ENCODE peak calls at places on chromosomes 12 and 14, in ten cellular contexts. One of them, this sample, is unnamed.

GRCh38 chr12:16454481-16454880 is 107.0 kb downstream of the MGST1 start:
- DNase-seq in hepatocyte: no peak
- DNase-seq in A673: no peak
- DNase-seq in GM23248: peak; percentile 7
- DNase-seq in ovary: no peak
- DNase-seq in CD8-positive, alpha-beta T cell: no peak
- DNase-seq in upper lobe of left lung: no peak
- DNase-seq in PC-3: no peak
- DNase-seq in PC-9: no peak
- DNase-seq in pancreas: no peak
- DNase-seq in this sample: no peak

GRCh38 chr12:25401547-25402345 is 151.0 kb upstream of the KRAS start:
- DNase-seq in hepatocyte: no peak
- DNase-seq in A673: no peak
- DNase-seq in GM23248: no peak
- DNase-seq in ovary: no peak
- DNase-seq in CD8-positive, alpha-beta T cell: no peak
- DNase-seq in upper lobe of left lung: no peak
- DNase-seq in PC-3: no peak
- DNase-seq in PC-9: no peak
- DNase-seq in pancreas: no peak
- DNase-seq in this sample: no peak

GRCh38 chr12:67269632-67270578 is 747 bp downstream of the CAND1 start:
- DNase-seq in hepatocyte: peak; percentile 69
- DNase-seq in A673: peak; percentile 55
- DNase-seq in GM23248: peak; percentile 63
- DNase-seq in ovary: peak; percentile 71
- DNase-seq in CD8-positive, alpha-beta T cell: peak; percentile 53
- DNase-seq in upper lobe of left lung: peak; percentile 44
- DNase-seq in PC-3: peak; percentile 33
- DNase-seq in PC-9: peak; percentile 16
- DNase-seq in pancreas: peak; percentile 80
- DNase-seq in this sample: peak; percentile 48

GRCh38 chr12:58893421-58893986 is 26.8 kb downstream of the LRIG3 start:
- DNase-seq in hepatocyte: no peak
- DNase-seq in A673: no peak
- DNase-seq in GM23248: peak; percentile 35
- DNase-seq in ovary: no peak
- DNase-seq in CD8-positive, alpha-beta T cell: no peak
- DNase-seq in upper lobe of left lung: no peak
- DNase-seq in PC-3: peak; percentile 76
- DNase-seq in PC-9: no peak
- DNase-seq in pancreas: no peak
- DNase-seq in this sample: no peak

GRCh38 chr12:91211869-91212268 is 29.3 kb upstream of the DCN start:
- DNase-seq in hepatocyte: no peak
- DNase-seq in A673: no peak
- DNase-seq in GM23248: no peak
- DNase-seq in ovary: no peak
- DNase-seq in CD8-positive, alpha-beta T cell: no peak
- DNase-seq in upper lobe of left lung: no peak
- DNase-seq in PC-3: no peak
- DNase-seq in PC-9: no peak
- DNase-seq in pancreas: no peak
- DNase-seq in this sample: no peak

GRCh38 chr14:68306265-68306933 is 486.5 kb downstream of the ZFP36L1 start:
- DNase-seq in hepatocyte: no peak
- DNase-seq in A673: no peak
- DNase-seq in GM23248: no peak
- DNase-seq in ovary: no peak
- DNase-seq in CD8-positive, alpha-beta T cell: no peak
- DNase-seq in upper lobe of left lung: no peak
- DNase-seq in PC-3: no peak
- DNase-seq in PC-9: no peak
- DNase-seq in pancreas: no peak
- DNase-seq in this sample: no peak

GRCh38 chr12:57616383-57617101 is 5.3 kb downstream of the ARHGEF25 start:
- DNase-seq in hepatocyte: no peak
- DNase-seq in A673: peak; percentile 83
- DNase-seq in GM23248: peak; percentile 90
- DNase-seq in ovary: no peak
- DNase-seq in CD8-positive, alpha-beta T cell: no peak
- DNase-seq in upper lobe of left lung: no peak
- DNase-seq in PC-3: no peak
- DNase-seq in PC-9: no peak
- DNase-seq in pancreas: no peak
- DNase-seq in this sample: no peak

GRCh38 chr12:8946733-8947132 is 2.7 kb downstream of the M6PR start:
- DNase-seq in hepatocyte: no peak
- DNase-seq in A673: no peak
- DNase-seq in GM23248: no peak
- DNase-seq in ovary: no peak
- DNase-seq in CD8-positive, alpha-beta T cell: no peak
- DNase-seq in upper lobe of left lung: no peak
- DNase-seq in PC-3: no peak
- DNase-seq in PC-9: no peak
- DNase-seq in pancreas: no peak
- DNase-seq in this sample: no peak

GRCh38 chr14:37262649-37263048 is 64.9 kb downstream of the MIPOL1 start:
- DNase-seq in hepatocyte: no peak
- DNase-seq in A673: no peak
- DNase-seq in GM23248: no peak
- DNase-seq in ovary: no peak
- DNase-seq in CD8-positive, alpha-beta T cell: no peak
- DNase-seq in upper lobe of left lung: no peak
- DNase-seq in PC-3: no peak
- DNase-seq in PC-9: no peak
- DNase-seq in pancreas: no peak
- DNase-seq in this sample: no peak

GRCh38 chr14:101080922-101081593 is 177.5 kb upstream of the RTL1 start:
- DNase-seq in hepatocyte: no peak
- DNase-seq in A673: no peak
- DNase-seq in GM23248: no peak
- DNase-seq in ovary: no peak
- DNase-seq in CD8-positive, alpha-beta T cell: no peak
- DNase-seq in upper lobe of left lung: no peak
- DNase-seq in PC-3: no peak
- DNase-seq in PC-9: no peak
- DNase-seq in pancreas: no peak
- DNase-seq in this sample: no peak

GRCh38 chr12:124586756-124587155 is 19.3 kb upstream of the NCOR2 start:
- DNase-seq in hepatocyte: peak; percentile 57
- DNase-seq in A673: no peak
- DNase-seq in GM23248: no peak
- DNase-seq in ovary: no peak
- DNase-seq in CD8-positive, alpha-beta T cell: no peak
- DNase-seq in upper lobe of left lung: no peak
- DNase-seq in PC-3: peak; percentile 32
- DNase-seq in PC-9: no peak
- DNase-seq in pancreas: no peak
- DNase-seq in this sample: no peak

GRCh38 chr12:89080797-89081470 is 271.4 kb downstream of the DUSP6 start:
- DNase-seq in hepatocyte: no peak
- DNase-seq in A673: peak; percentile 97
- DNase-seq in GM23248: peak; percentile 47
- DNase-seq in ovary: no peak
- DNase-seq in CD8-positive, alpha-beta T cell: no peak
- DNase-seq in upper lobe of left lung: no peak
- DNase-seq in PC-3: peak; percentile 37
- DNase-seq in PC-9: no peak
- DNase-seq in pancreas: no peak
- DNase-seq in this sample: no peak

DNA sequence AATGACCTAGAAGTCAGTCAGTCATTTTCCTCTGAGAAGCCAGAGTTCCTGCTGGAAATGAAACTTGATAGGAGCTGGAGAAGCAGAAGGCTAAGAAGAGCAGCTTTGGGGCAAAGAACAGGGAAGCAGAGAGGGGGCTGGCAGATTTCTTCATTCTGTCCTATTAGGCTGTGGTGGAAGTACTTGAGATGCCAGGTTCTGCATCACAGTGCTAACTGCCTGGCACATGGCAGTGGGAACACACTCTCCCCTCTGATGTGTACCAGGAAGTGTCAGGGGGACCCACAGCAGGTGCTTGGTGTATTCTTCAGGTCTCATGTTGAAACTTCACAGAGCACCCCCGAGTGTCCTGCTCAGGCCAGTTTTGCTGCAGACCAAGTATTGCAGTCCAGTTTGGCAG is 61.0 kb downstream of the SUSD6 start:
- DNase-seq in hepatocyte: no peak
- DNase-seq in A673: no peak
- DNase-seq in GM23248: no peak
- DNase-seq in ovary: no peak
- DNase-seq in CD8-positive, alpha-beta T cell: no peak
- DNase-seq in upper lobe of left lung: peak; percentile 56
- DNase-seq in PC-3: no peak
- DNase-seq in PC-9: no peak
- DNase-seq in pancreas: no peak
- DNase-seq in this sample: no peak
- H3K4me1 ChIP-seq in hepatocyte: peaks cover 10% of the 10 kb centered on the region
- H3K4me1 ChIP-seq in A673: peaks cover 10% of the 10 kb centered on the region
- H3K4me1 ChIP-seq in GM23248: no peaks in the 10 kb centered on the region
- H3K4me1 ChIP-seq in ovary: peaks cover 22% of the 10 kb centered on the region
- H3K4me1 ChIP-seq in CD8-positive, alpha-beta T cell: peaks cover 71% of the 10 kb centered on the region
- H3K4me1 ChIP-seq in upper lobe of left lung: peaks cover 68% of the 10 kb centered on the region
- H3K4me1 ChIP-seq in PC-3: no peaks in the 10 kb centered on the region
- H3K4me1 ChIP-seq in PC-9: no peaks in the 10 kb centered on the region
- H3K4me1 ChIP-seq in pancreas: peaks cover 48% of the 10 kb centered on the region
- H3K4me1 ChIP-seq in this sample: peaks cover 65% of the 10 kb centered on the region

GRCh38 chr12:96233168-96233567 is 39.0 kb downstream of the ELK3 start:
- DNase-seq in hepatocyte: no peak
- DNase-seq in A673: no peak
- DNase-seq in GM23248: no peak
- DNase-seq in ovary: peak; percentile 61
- DNase-seq in CD8-positive, alpha-beta T cell: no peak
- DNase-seq in upper lobe of left lung: no peak
- DNase-seq in PC-3: no peak
- DNase-seq in PC-9: no peak
- DNase-seq in pancreas: no peak
- DNase-seq in this sample: no peak
- H3K27ac ChIP-seq in hepatocyte: no peak overlapping the region
- H3K27ac ChIP-seq in A673: no peak overlapping the region
- H3K27ac ChIP-seq in GM23248: peak overlapping the region; percentile 99
- H3K27ac ChIP-seq in ovary: no peak overlapping the region
- H3K27ac ChIP-seq in CD8-positive, alpha-beta T cell: no peak overlapping the region
- H3K27ac ChIP-seq in upper lobe of left lung: peak overlapping the region; percentile 72
- H3K27ac ChIP-seq in PC-3: no peak overlapping the region
- H3K27ac ChIP-seq in PC-9: no peak overlapping the region
- H3K27ac ChIP-seq in pancreas: no peak overlapping the region
- H3K27ac ChIP-seq in this sample: peak overlapping the region; percentile 80

DNA sequence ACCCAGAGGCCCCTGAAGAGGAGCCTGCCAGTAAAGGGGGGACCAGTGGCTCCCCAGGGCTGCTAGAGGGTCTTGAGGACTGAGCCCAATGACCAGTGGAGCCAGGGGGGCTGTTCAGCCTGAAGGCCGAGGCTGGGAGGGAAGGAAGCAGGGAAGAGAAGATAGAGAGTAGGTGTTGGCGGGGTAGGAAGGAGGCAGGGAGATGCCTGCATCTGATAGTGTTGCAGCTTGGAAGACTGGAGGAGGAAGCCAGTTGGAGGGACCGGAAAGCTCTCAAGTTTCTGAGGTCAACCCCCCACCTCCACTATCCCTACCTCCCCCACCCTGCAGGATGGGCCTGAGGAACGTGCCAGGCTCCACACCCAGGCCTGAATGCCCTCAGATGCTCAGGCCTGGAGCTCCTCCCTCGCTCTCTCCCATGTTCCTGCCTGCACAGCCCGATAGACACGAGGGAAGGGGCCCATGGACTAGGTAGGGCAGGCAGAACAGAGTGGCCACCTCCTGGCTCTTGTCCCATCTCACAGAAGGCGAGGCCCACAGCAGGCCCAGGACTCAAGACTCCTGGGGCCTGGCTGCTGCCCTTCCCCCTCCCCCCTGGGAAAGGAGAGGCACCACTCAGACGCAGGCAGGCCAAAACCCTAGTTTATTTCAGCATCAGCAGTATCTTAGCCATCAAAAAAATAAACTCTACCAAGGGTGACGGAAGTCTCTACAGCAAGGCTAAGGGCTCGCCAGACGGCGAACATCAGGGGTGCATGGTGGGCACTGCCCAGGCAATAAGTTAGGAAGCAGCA is 3.4 kb downstream of the CKB start:
- DNase-seq in hepatocyte: peak; percentile 39
- DNase-seq in A673: no peak
- DNase-seq in GM23248: peak; percentile 43
- DNase-seq in ovary: peak; percentile 39
- DNase-seq in CD8-positive, alpha-beta T cell: no peak
- DNase-seq in upper lobe of left lung: no peak
- DNase-seq in PC-3: no peak
- DNase-seq in PC-9: no peak
- DNase-seq in pancreas: no peak
- DNase-seq in this sample: no peak
- H3K4me1 ChIP-seq in hepatocyte: peaks cover 40% of the 10 kb centered on the region
- H3K4me1 ChIP-seq in A673: peaks cover 18% of the 10 kb centered on the region
- H3K4me1 ChIP-seq in GM23248: peaks cover 11% of the 10 kb centered on the region
- H3K4me1 ChIP-seq in ovary: peaks cover 10% of the 10 kb centered on the region
- H3K4me1 ChIP-seq in CD8-positive, alpha-beta T cell: peaks cover 24% of the 10 kb centered on the region
- H3K4me1 ChIP-seq in upper lobe of left lung: peaks cover 51% of the 10 kb centered on the region
- H3K4me1 ChIP-seq in PC-3: peaks cover 9% of the 10 kb centered on the region
- H3K4me1 ChIP-seq in PC-9: peaks cover 11% of the 10 kb centered on the region
- H3K4me1 ChIP-seq in pancreas: peaks cover 10% of the 10 kb centered on the region
- H3K4me1 ChIP-seq in this sample: peaks cover 25% of the 10 kb centered on the region

GRCh38 chr14:75697918-75698317 is 36.9 kb downstream of the TTLL5 start:
- DNase-seq in hepatocyte: no peak
- DNase-seq in A673: no peak
- DNase-seq in GM23248: no peak
- DNase-seq in ovary: no peak
- DNase-seq in CD8-positive, alpha-beta T cell: no peak
- DNase-seq in upper lobe of left lung: no peak
- DNase-seq in PC-3: no peak
- DNase-seq in PC-9: no peak
- DNase-seq in pancreas: no peak
- DNase-seq in this sample: no peak

GRCh38 chr14:75702107-75702506 is 41.1 kb downstream of the TTLL5 start:
- DNase-seq in hepatocyte: no peak
- DNase-seq in A673: no peak
- DNase-seq in GM23248: peak; percentile 1
- DNase-seq in ovary: no peak
- DNase-seq in CD8-positive, alpha-beta T cell: no peak
- DNase-seq in upper lobe of left lung: no peak
- DNase-seq in PC-3: no peak
- DNase-seq in PC-9: no peak
- DNase-seq in pancreas: no peak
- DNase-seq in this sample: no peak

GRCh38 chr14:75699331-75699730 is 38.3 kb downstream of the TTLL5 start:
- DNase-seq in hepatocyte: no peak
- DNase-seq in A673: no peak
- DNase-seq in GM23248: no peak
- DNase-seq in ovary: no peak
- DNase-seq in CD8-positive, alpha-beta T cell: no peak
- DNase-seq in upper lobe of left lung: no peak
- DNase-seq in PC-3: no peak
- DNase-seq in PC-9: no peak
- DNase-seq in pancreas: no peak
- DNase-seq in this sample: no peak

GRCh38 chr14:75700295-75700694 is 39.2 kb downstream of the TTLL5 start:
- DNase-seq in hepatocyte: no peak
- DNase-seq in A673: no peak
- DNase-seq in GM23248: no peak
- DNase-seq in ovary: no peak
- DNase-seq in CD8-positive, alpha-beta T cell: no peak
- DNase-seq in upper lobe of left lung: peak; percentile 64
- DNase-seq in PC-3: no peak
- DNase-seq in PC-9: no peak
- DNase-seq in pancreas: no peak
- DNase-seq in this sample: no peak

GRCh38 chr14:75697371-75697770 is 36.3 kb downstream of the TTLL5 start:
- DNase-seq in hepatocyte: no peak
- DNase-seq in A673: no peak
- DNase-seq in GM23248: no peak
- DNase-seq in ovary: no peak
- DNase-seq in CD8-positive, alpha-beta T cell: no peak
- DNase-seq in upper lobe of left lung: no peak
- DNase-seq in PC-3: no peak
- DNase-seq in PC-9: no peak
- DNase-seq in pancreas: no peak
- DNase-seq in this sample: no peak
- H3K27ac ChIP-seq in hepatocyte: no peak overlapping the region
- H3K27ac ChIP-seq in A673: no peak overlapping the region
- H3K27ac ChIP-seq in GM23248: no peak overlapping the region
- H3K27ac ChIP-seq in ovary: no peak overlapping the region
- H3K27ac ChIP-seq in CD8-positive, alpha-beta T cell: no peak overlapping the region
- H3K27ac ChIP-seq in upper lobe of left lung: no peak overlapping the region
- H3K27ac ChIP-seq in PC-3: no peak overlapping the region
- H3K27ac ChIP-seq in PC-9: no peak overlapping the region
- H3K27ac ChIP-seq in pancreas: no peak overlapping the region
- H3K27ac ChIP-seq in this sample: no peak overlapping the region